ENCODE peak calls at places on chromosome 12, in ten cellular contexts. K is esophagus squamous epithelium, B is SK-N-SH, N is GM20000, H is A549, V is uterus, P is type B pancreatic cell, Q is ovary, O is cardiac muscle cell, S is progenitor cell of endocrine pancreas. X is an unnamed sample.

GRCh38 chr12:4763549-4763948 is 43.3 kb downstream of the GALNT8 start:
- DNase-seq in V (peak), O (peak), K (no peak), Q (peak), N (no peak), P (no peak), B (peak), S (no peak), H (peak), X (no peak)

GRCh38 chr12:50059440-50060119 is 2.2 kb downstream of the ASIC1 start:
- DNase-seq in B (no peak), S (no peak), V (no peak), H (no peak), Q (no peak), N (no peak), O (no peak), P (no peak), K (no peak), X (no peak)

GRCh38 chr12:115088328-115088994 is 404.5 kb upstream of the TBX3 start:
- DNase-seq in P (no peak), S (no peak), Q (no peak), N (no peak), H (no peak), V (no peak), B (no peak), K (no peak), O (peak), X (no peak)

GRCh38 chr12:123532021-123532420 is 1.5 kb downstream of the RILPL1 start:
- DNase-seq in N (peak), P (no peak), B (no peak), H (no peak), S (no peak), V (no peak), K (no peak), O (no peak), Q (no peak), X (no peak)

GRCh38 chr12:123237646-123238329 is 4.6 kb downstream of the MTRFR start:
- DNase-seq in H (peak), B (peak), P (no peak), S (peak), V (peak), O (peak), N (peak), Q (peak), K (no peak), X (peak)

GRCh38 chr12:55899035-55899434 is 28.7 kb downstream of the PYM1 start:
- DNase-seq in O (no peak), P (no peak), Q (no peak), B (no peak), S (no peak), H (no peak), V (no peak), N (no peak), K (no peak), X (peak)

GRCh38 chr12:52313461-52313860 is 7.7 kb downstream of the KRT83 start:
- DNase-seq in N (no peak), K (no peak), O (no peak), Q (no peak), V (no peak), B (no peak), H (no peak), S (no peak), P (no peak), X (no peak)

GRCh38 chr12:21697829-21698630 is 40.4 kb upstream of the LDHB start:
- DNase-seq in P (no peak), V (no peak), S (no peak), B (peak), O (peak), N (no peak), K (no peak), Q (no peak), H (peak), X (peak)

GRCh38 chr12:10395390-10395998 is 5.7 kb upstream of the KLRK1 start:
- DNase-seq in K (no peak), S (no peak), O (no peak), P (no peak), N (peak), B (no peak), Q (peak), V (no peak), H (peak), X (peak)

GRCh38 chr12:21710944-21711343 is 53.3 kb upstream of the LDHB start:
- DNase-seq in Q (no peak), P (no peak), O (no peak), V (no peak), B (no peak), N (no peak), K (no peak), H (no peak), S (no peak), X (no peak)

GRCh38 chr12:65501935-65502334 is 223.5 kb downstream of the MSRB3 start:
- DNase-seq in K (no peak), P (no peak), H (no peak), Q (no peak), V (no peak), N (no peak), S (no peak), O (no peak), B (no peak), X (no peak)

GRCh38 chr12:31659087-31659942 is at the start of gene ETFBKMT:
- DNase-seq in Q (peak), O (peak), H (peak), S (peak), P (peak), N (peak), V (peak), K (peak), B (peak), X (peak)
- TF ChIP-seq CTCF in Q (peak), O (peak), H (no peak), S (peak), P (peak), N (peak), V (peak), K (peak), B (peak), X (peak)

GRCh38 chr12:78584695-78585094 is 279.9 kb upstream of the SYT1 start:
- DNase-seq in N (no peak), H (peak), B (no peak), Q (no peak), O (no peak), K (no peak), V (no peak), P (no peak), S (no peak), X (no peak)
- TF ChIP-seq CTCF in N (no peak), H (no peak), B (peak), Q (no peak), O (peak), K (no peak), V (no peak), P (peak), S (peak), X (peak)

GRCh38 chr12:57430931-57431566 is at the start of gene R3HDM2:
- DNase-seq in N (peak), S (peak), K (peak), O (peak), P (peak), V (peak), Q (peak), B (peak), H (peak), X (peak)

GRCh38 chr12:57428965-57429364 is 1.9 kb downstream of the R3HDM2 start:
- DNase-seq in V (peak), Q (no peak), S (no peak), O (no peak), H (no peak), B (no peak), P (no peak), N (no peak), K (no peak), X (no peak)

GRCh38 chr12:57429473-57430116 is 1.2 kb downstream of the R3HDM2 start:
- DNase-seq in B (no peak), V (no peak), N (no peak), O (no peak), H (peak), S (no peak), P (no peak), Q (no peak), K (no peak), X (no peak)

GRCh38 chr12:57433370-57433769 is 1.2 kb upstream of the INHBC start:
- DNase-seq in K (no peak), N (no peak), B (no peak), O (no peak), H (no peak), P (no peak), Q (no peak), S (no peak), V (no peak), X (no peak)

DNA sequence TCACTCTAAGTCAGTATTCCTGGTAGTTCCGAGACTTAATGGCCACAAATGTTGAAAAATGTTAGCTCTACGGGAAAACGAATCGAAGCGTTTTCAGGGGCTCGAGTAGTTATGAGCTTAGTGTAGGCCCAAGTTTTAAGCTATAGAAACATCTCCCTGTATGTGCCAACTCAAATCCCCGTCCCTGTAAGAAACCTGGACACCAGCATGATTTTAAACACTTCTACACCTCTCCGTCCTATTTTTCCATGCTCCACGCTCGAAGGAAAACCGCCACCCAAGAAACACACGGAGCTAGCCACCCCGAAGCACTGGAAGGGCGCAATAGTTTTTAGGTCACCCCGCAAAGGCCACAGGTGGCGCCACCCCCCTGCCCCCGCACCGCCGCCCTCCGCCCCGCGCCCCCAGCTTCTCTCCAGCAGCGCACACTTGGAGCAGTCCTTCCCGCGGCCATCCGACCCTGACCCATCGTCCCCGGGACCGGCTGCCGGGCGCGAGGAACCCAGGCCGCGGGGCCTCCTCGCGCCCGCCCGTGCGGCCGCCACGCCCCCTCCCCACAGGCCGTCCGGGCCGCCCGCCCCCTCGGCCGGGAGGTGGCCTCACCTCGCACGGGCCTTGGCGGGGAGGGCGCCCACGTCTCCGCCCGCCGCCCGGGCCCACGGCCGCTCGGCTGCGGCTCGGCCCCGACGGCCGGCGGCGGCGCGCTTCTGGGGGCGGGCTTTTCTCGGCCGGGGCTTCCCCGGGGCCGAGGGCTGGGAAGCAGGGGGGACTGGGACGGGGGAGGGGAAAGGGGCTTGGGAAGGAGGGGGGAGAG is 519 bp downstream of the R3HDM2 start:
- DNase-seq in N (peak), B (no peak), S (peak), K (no peak), H (no peak), O (peak), P (peak), Q (peak), V (peak), X (peak)
- TF ChIP-seq CTCF in N (no peak), B (peak), S (peak), K (no peak), H (peak), O (no peak), P (peak), Q (no peak), V (peak), X (peak)

DNA sequence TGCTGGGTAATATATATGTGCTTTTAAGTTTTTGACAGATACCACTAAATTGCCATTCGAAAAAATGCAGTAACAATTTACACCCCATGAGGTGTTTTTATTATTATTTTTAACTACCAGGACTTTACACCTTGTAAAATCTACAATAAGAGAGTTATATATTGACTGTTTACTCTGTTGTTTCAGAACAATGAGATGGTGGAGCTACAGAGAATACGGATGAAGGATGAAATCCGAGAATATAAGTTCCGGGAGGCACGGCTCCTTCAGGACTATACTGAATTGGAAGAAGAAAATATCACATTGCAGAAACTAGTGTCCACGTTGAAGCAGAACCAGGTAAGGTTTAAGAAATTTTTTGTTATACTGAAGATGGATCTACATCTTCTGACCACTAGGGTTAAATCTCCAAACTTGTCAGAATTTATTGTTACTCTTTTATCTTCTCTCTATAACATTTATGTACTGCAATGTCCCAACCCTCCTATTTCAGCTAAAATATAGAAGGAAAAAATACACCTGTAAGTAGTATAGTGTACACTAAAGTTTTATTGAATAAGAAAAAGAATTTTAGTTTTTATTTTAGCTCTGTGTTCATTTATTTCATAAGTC is 105.4 kb upstream of the FGD4 start:
- DNase-seq in Q (no peak), O (no peak), V (no peak), N (no peak), H (no peak), B (no peak), P (no peak), S (no peak), K (no peak), X (no peak)
- TF ChIP-seq CTCF in Q (no peak), O (no peak), V (no peak), N (no peak), H (no peak), B (peak), P (peak), S (no peak), K (no peak), X (peak)

DNA sequence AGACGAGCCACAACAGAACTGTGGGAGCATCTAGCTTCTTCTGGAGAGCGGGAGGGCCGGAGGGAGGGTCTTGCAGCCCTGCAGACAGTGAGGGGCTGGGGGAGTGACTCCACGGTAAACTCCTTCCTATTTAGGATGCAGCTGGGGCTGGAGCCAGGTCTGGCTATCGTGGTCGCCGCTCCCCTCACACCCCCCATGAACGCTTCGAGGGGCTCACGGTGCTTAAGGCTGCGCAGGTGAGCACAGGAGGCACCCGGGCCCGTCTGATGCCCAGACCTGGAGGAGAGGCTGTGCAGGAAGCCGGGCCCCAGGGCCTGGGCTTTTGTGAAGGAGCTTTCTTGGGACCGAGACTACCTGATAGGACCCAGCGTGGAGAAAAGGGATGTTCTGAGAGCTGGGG is 3.9 kb upstream of the GNB3 start:
- DNase-seq in B (no peak), H (no peak), V (no peak), S (no peak), P (no peak), K (no peak), O (no peak), N (no peak), Q (no peak), X (no peak)
- TF ChIP-seq CTCF in B (no peak), H (no peak), V (no peak), S (no peak), P (no peak), K (no peak), O (no peak), N (no peak), Q (no peak), X (no peak)